ENCODE peak calls at places on chromosome 10, in four cellular contexts. M, B, D and K are unnamed samples.

GRCh38 chr10:108583827-108584226 is 1339.5 kb downstream of the XPNPEP1 start:
- DNase-seq in B (no peak), M (no peak), D (no peak), K (no peak)

GRCh38 chr10:86389441-86390193 is 23.0 kb upstream of the GRID1 start:
- DNase-seq in D (no peak), M (no peak), B (peak), K (no peak)

GRCh38 chr10:80498833-80499671 is 38.6 kb upstream of the SH2D4B start:
- DNase-seq in B (peak), D (peak), M (peak), K (peak)

GRCh38 chr10:50222199-50222598 is 29.1 kb downstream of the ASAH2 start:
- DNase-seq in B (no peak), D (no peak), M (no peak), K (no peak)

GRCh38 chr10:72557362-72557761 is 68.5 kb downstream of the MICU1 start:
- DNase-seq in B (no peak), D (peak), M (peak), K (no peak)

GRCh38 chr10:52314822-52315552 is 906 bp downstream of the DKK1 start:
- DNase-seq in B (no peak), D (peak), M (peak), K (no peak)

GRCh38 chr10:22631646-22632278 is 82.6 kb downstream of the PIP4K2A start:
- DNase-seq in M (no peak), B (no peak), D (no peak), K (no peak)

GRCh38 chr10:79112898-79113431 is 44.2 kb downstream of the ZMIZ1 start:
- DNase-seq in M (peak), D (peak), B (peak), K (peak)